ENCODE peak calls at places on chromosome 6, in nine cellular contexts. One of them, this sample, is unnamed.

GRCh38 chr6:136011475-136011874 is 160.0 kb downstream of the PDE7B start:
- DNase-seq in heart right ventricle: no peak
- DNase-seq in PC-9: no peak
- DNase-seq in neural progenitor cell: no peak
- DNase-seq in HCT116: no peak
- DNase-seq in colonic mucosa: no peak
- DNase-seq in PC-3: no peak
- DNase-seq in CD8-positive, alpha-beta T cell: no peak
- DNase-seq in testis: no peak
- DNase-seq in this sample: no peak

GRCh38 chr6:129032602-129033001 is 149.7 kb downstream of the LAMA2 start:
- DNase-seq in CD8-positive, alpha-beta T cell: no peak
- DNase-seq in testis: no peak
- DNase-seq in colonic mucosa: no peak
- DNase-seq in HCT116: no peak
- DNase-seq in neural progenitor cell: no peak
- DNase-seq in PC-9: no peak
- DNase-seq in PC-3: no peak
- DNase-seq in heart right ventricle: no peak
- DNase-seq in this sample: no peak

GRCh38 chr6:10136636-10137035 is 278.2 kb downstream of the TFAP2A start:
- DNase-seq in PC-9: no peak
- DNase-seq in HCT116: no peak
- DNase-seq in colonic mucosa: no peak
- DNase-seq in CD8-positive, alpha-beta T cell: no peak
- DNase-seq in testis: no peak
- DNase-seq in neural progenitor cell: no peak
- DNase-seq in PC-3: peak; percentile 25
- DNase-seq in heart right ventricle: no peak
- DNase-seq in this sample: no peak

GRCh38 chr6:130457605-130458004 is 91.8 kb downstream of the TMEM200A start:
- DNase-seq in heart right ventricle: no peak
- DNase-seq in PC-3: no peak
- DNase-seq in testis: no peak
- DNase-seq in PC-9: no peak
- DNase-seq in colonic mucosa: no peak
- DNase-seq in HCT116: no peak
- DNase-seq in neural progenitor cell: no peak
- DNase-seq in CD8-positive, alpha-beta T cell: no peak
- DNase-seq in this sample: no peak

GRCh38 chr6:43723737-43724295 is 36.2 kb upstream of the MRPS18A start:
- DNase-seq in PC-3: peak; percentile 91
- DNase-seq in colonic mucosa: peak; percentile 92
- DNase-seq in PC-9: peak; percentile 69
- DNase-seq in neural progenitor cell: peak; percentile 88
- DNase-seq in CD8-positive, alpha-beta T cell: peak; percentile 43
- DNase-seq in heart right ventricle: peak; percentile 60
- DNase-seq in testis: peak; percentile 71
- DNase-seq in HCT116: peak; percentile 79
- DNase-seq in this sample: peak; percentile 74

GRCh38 chr6:44224154-44224977 is 971 bp downstream of the SLC29A1 start:
- DNase-seq in testis: no peak
- DNase-seq in colonic mucosa: no peak
- DNase-seq in neural progenitor cell: no peak
- DNase-seq in PC-3: peak; percentile 44
- DNase-seq in heart right ventricle: no peak
- DNase-seq in PC-9: no peak
- DNase-seq in CD8-positive, alpha-beta T cell: no peak
- DNase-seq in HCT116: no peak
- DNase-seq in this sample: no peak

GRCh38 chr6:146931214-146931613 is 273.0 kb upstream of the STXBP5 start:
- DNase-seq in neural progenitor cell: no peak
- DNase-seq in colonic mucosa: no peak
- DNase-seq in PC-3: no peak
- DNase-seq in PC-9: no peak
- DNase-seq in HCT116: no peak
- DNase-seq in CD8-positive, alpha-beta T cell: no peak
- DNase-seq in testis: no peak
- DNase-seq in heart right ventricle: no peak
- DNase-seq in this sample: no peak

GRCh38 chr6:162151050-162151658 is 576.4 kb downstream of the PRKN start:
- DNase-seq in HCT116: no peak
- DNase-seq in neural progenitor cell: no peak
- DNase-seq in PC-3: no peak
- DNase-seq in testis: no peak
- DNase-seq in CD8-positive, alpha-beta T cell: no peak
- DNase-seq in PC-9: no peak
- DNase-seq in heart right ventricle: no peak
- DNase-seq in colonic mucosa: no peak
- DNase-seq in this sample: no peak

GRCh38 chr6:89351632-89352328 is 742 bp downstream of the UBE2J1 start:
- DNase-seq in PC-9: no peak
- DNase-seq in heart right ventricle: no peak
- DNase-seq in CD8-positive, alpha-beta T cell: no peak
- DNase-seq in colonic mucosa: no peak
- DNase-seq in testis: no peak
- DNase-seq in neural progenitor cell: no peak
- DNase-seq in PC-3: peak; percentile 22
- DNase-seq in HCT116: no peak
- DNase-seq in this sample: no peak

GRCh38 chr6:48766349-48766748 is 655.4 kb upstream of the PTCHD4 start:
- DNase-seq in neural progenitor cell: no peak
- DNase-seq in CD8-positive, alpha-beta T cell: no peak
- DNase-seq in colonic mucosa: peak; percentile 17
- DNase-seq in testis: no peak
- DNase-seq in PC-3: peak; percentile 93
- DNase-seq in HCT116: peak; percentile 79
- DNase-seq in heart right ventricle: no peak
- DNase-seq in PC-9: peak; percentile 16
- DNase-seq in this sample: no peak

GRCh38 chr6:24431045-24431451 is 28.3 kb downstream of the MRS2 start:
- DNase-seq in testis: peak; percentile 29
- DNase-seq in neural progenitor cell: peak; percentile 28
- DNase-seq in colonic mucosa: peak; percentile 28
- DNase-seq in heart right ventricle: no peak
- DNase-seq in PC-3: peak; percentile 74
- DNase-seq in HCT116: peak; percentile 38
- DNase-seq in CD8-positive, alpha-beta T cell: no peak
- DNase-seq in PC-9: peak; percentile 32
- DNase-seq in this sample: peak; percentile 41

GRCh38 chr6:80280258-80281010 is 174.0 kb downstream of the BCKDHB start:
- DNase-seq in testis: no peak
- DNase-seq in PC-3: peak; percentile 4
- DNase-seq in heart right ventricle: no peak
- DNase-seq in colonic mucosa: no peak
- DNase-seq in PC-9: peak; percentile 3
- DNase-seq in neural progenitor cell: no peak
- DNase-seq in CD8-positive, alpha-beta T cell: no peak
- DNase-seq in HCT116: no peak
- DNase-seq in this sample: no peak

GRCh38 chr6:31397901-31398300 is 5.5 kb upstream of the MICA start:
- DNase-seq in PC-3: no peak
- DNase-seq in colonic mucosa: no peak
- DNase-seq in heart right ventricle: no peak
- DNase-seq in HCT116: no peak
- DNase-seq in neural progenitor cell: no peak
- DNase-seq in testis: no peak
- DNase-seq in CD8-positive, alpha-beta T cell: no peak
- DNase-seq in PC-9: no peak
- DNase-seq in this sample: no peak

GRCh38 chr6:134175532-134176282 is 123.3 kb upstream of the SLC2A12 start:
- DNase-seq in testis: peak; percentile 67
- DNase-seq in colonic mucosa: peak; percentile 66
- DNase-seq in neural progenitor cell: peak; percentile 82
- DNase-seq in heart right ventricle: peak; percentile 82
- DNase-seq in HCT116: peak; percentile 29
- DNase-seq in CD8-positive, alpha-beta T cell: no peak
- DNase-seq in PC-3: peak; percentile 67
- DNase-seq in PC-9: peak; percentile 64
- DNase-seq in this sample: no peak

GRCh38 chr6:71887006-71887743 is 825 bp downstream of the RIMS1 start:
- DNase-seq in PC-3: no peak
- DNase-seq in HCT116: no peak
- DNase-seq in heart right ventricle: no peak
- DNase-seq in colonic mucosa: no peak
- DNase-seq in PC-9: no peak
- DNase-seq in CD8-positive, alpha-beta T cell: no peak
- DNase-seq in testis: no peak
- DNase-seq in neural progenitor cell: peak; percentile 37
- DNase-seq in this sample: no peak

GRCh38 chr6:168050225-168050796 is 28.7 kb downstream of the FRMD1 start:
- DNase-seq in CD8-positive, alpha-beta T cell: no peak
- DNase-seq in heart right ventricle: no peak
- DNase-seq in HCT116: no peak
- DNase-seq in PC-3: no peak
- DNase-seq in testis: peak; percentile 58
- DNase-seq in neural progenitor cell: no peak
- DNase-seq in colonic mucosa: no peak
- DNase-seq in PC-9: no peak
- DNase-seq in this sample: no peak
- H3K4me3 ChIP-seq in CD8-positive, alpha-beta T cell: no peak overlapping the region
- H3K4me3 ChIP-seq in heart right ventricle: no peak overlapping the region
- H3K4me3 ChIP-seq in HCT116: no peak overlapping the region
- H3K4me3 ChIP-seq in PC-3: no peak overlapping the region
- H3K4me3 ChIP-seq in testis: no peak overlapping the region
- H3K4me3 ChIP-seq in neural progenitor cell: no peak overlapping the region
- H3K4me3 ChIP-seq in colonic mucosa: no peak overlapping the region
- H3K4me3 ChIP-seq in PC-9: no peak overlapping the region
- H3K4me3 ChIP-seq in this sample: no peak overlapping the region

GRCh38 chr6:137492771-137493217 is 1.4 kb downstream of the OLIG3 start:
- DNase-seq in PC-9: no peak
- DNase-seq in HCT116: no peak
- DNase-seq in heart right ventricle: no peak
- DNase-seq in testis: no peak
- DNase-seq in PC-3: no peak
- DNase-seq in colonic mucosa: no peak
- DNase-seq in CD8-positive, alpha-beta T cell: no peak
- DNase-seq in neural progenitor cell: no peak
- DNase-seq in this sample: no peak

GRCh38 chr6:137494967-137495595 is 887 bp upstream of the OLIG3 start:
- DNase-seq in PC-9: no peak
- DNase-seq in CD8-positive, alpha-beta T cell: no peak
- DNase-seq in testis: no peak
- DNase-seq in neural progenitor cell: peak; percentile 72
- DNase-seq in HCT116: no peak
- DNase-seq in heart right ventricle: no peak
- DNase-seq in PC-3: no peak
- DNase-seq in colonic mucosa: no peak
- DNase-seq in this sample: no peak

GRCh38 chr6:137493218-137494038 is 766 bp downstream of the OLIG3 start:
- DNase-seq in HCT116: no peak
- DNase-seq in PC-9: no peak
- DNase-seq in heart right ventricle: no peak
- DNase-seq in PC-3: no peak
- DNase-seq in CD8-positive, alpha-beta T cell: no peak
- DNase-seq in testis: no peak
- DNase-seq in neural progenitor cell: peak; percentile 68
- DNase-seq in colonic mucosa: peak; percentile 41
- DNase-seq in this sample: no peak

GRCh38 chr6:137495652-137496391 is 1.6 kb upstream of the OLIG3 start:
- DNase-seq in neural progenitor cell: peak; percentile 88
- DNase-seq in PC-9: no peak
- DNase-seq in CD8-positive, alpha-beta T cell: no peak
- DNase-seq in testis: no peak
- DNase-seq in heart right ventricle: no peak
- DNase-seq in colonic mucosa: no peak
- DNase-seq in HCT116: no peak
- DNase-seq in PC-3: no peak
- DNase-seq in this sample: no peak

DNA sequence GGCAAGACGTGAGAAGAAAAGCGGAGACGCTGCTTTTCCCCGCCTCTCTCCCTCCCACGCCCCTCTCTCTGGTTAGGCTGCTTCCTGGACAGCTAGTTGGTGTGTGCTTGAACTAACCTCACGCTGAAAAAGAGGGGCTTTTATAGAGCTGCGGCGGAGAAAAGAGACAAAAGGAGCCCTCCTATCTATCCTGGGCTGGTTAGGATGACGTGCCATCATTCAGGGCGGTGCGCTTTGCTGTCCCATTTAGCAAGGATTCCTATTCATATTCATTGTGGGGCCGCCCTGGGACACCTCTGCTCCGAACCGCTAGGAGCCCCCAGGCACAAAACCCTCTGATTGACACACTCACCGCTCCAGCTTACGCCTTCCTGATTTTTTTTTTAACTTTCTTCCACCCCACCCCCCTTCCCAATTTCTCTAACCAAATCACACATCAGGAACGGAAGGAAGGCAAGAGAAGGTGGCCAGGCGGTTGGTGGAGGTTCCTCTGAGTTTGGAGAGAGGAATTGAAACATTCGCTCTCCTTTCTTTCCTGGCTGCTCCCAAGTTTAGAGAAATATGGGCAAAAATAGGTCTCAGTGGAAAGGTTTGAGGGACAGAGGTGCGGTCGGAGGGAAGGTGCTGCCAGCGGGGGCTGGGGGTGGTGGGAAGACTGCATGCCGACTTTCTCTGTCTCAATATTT is at the start of gene OLIG3:
- DNase-seq in CD8-positive, alpha-beta T cell: no peak
- DNase-seq in heart right ventricle: no peak
- DNase-seq in testis: no peak
- DNase-seq in neural progenitor cell: peak; percentile 72
- DNase-seq in colonic mucosa: no peak
- DNase-seq in PC-3: no peak
- DNase-seq in HCT116: no peak
- DNase-seq in PC-9: no peak
- DNase-seq in this sample: no peak
- H3K27me3 ChIP-seq in CD8-positive, alpha-beta T cell: peaks cover 83% of the 10 kb centered on the region
- H3K27me3 ChIP-seq in heart right ventricle: peaks cover 100% of the 10 kb centered on the region
- H3K27me3 ChIP-seq in testis: no peaks in the 10 kb centered on the region
- H3K27me3 ChIP-seq in neural progenitor cell: peaks cover 100% of the 10 kb centered on the region
- H3K27me3 ChIP-seq in colonic mucosa: peaks cover 99% of the 10 kb centered on the region
- H3K27me3 ChIP-seq in PC-3: peaks cover 49% of the 10 kb centered on the region
- H3K27me3 ChIP-seq in HCT116: peaks cover 8% of the 10 kb centered on the region
- H3K27me3 ChIP-seq in PC-9: no peaks in the 10 kb centered on the region
- H3K27me3 ChIP-seq in this sample: peaks cover 82% of the 10 kb centered on the region

DNA sequence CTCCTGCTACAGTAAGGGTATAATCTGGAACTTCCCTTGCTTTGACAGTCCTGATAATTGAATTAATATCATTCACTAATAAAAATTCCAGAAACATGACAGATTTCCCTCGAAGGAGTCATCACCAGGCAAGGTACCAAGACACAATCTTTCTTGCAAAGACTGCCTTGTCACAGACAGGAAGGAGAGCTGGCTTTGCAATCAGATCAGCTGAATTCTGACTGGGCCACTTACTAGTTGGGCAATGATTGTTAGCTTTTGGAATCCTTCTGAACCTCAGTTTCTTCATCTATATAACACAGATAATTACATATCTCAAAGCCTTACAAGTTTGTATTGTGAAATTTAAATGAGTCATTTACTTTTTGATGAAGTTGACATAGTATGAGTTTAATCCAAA is 344.2 kb downstream of the RFPL4B start:
- DNase-seq in colonic mucosa: no peak
- DNase-seq in CD8-positive, alpha-beta T cell: no peak
- DNase-seq in PC-3: peak; percentile 92
- DNase-seq in neural progenitor cell: no peak
- DNase-seq in HCT116: peak; percentile 10
- DNase-seq in heart right ventricle: no peak
- DNase-seq in PC-9: no peak
- DNase-seq in testis: no peak
- DNase-seq in this sample: no peak
- H3K4me3 ChIP-seq in colonic mucosa: no peak overlapping the region
- H3K4me3 ChIP-seq in CD8-positive, alpha-beta T cell: no peak overlapping the region
- H3K4me3 ChIP-seq in PC-3: no peak overlapping the region
- H3K4me3 ChIP-seq in neural progenitor cell: no peak overlapping the region
- H3K4me3 ChIP-seq in HCT116: no peak overlapping the region
- H3K4me3 ChIP-seq in heart right ventricle: no peak overlapping the region
- H3K4me3 ChIP-seq in PC-9: no peak overlapping the region
- H3K4me3 ChIP-seq in testis: no peak overlapping the region
- H3K4me3 ChIP-seq in this sample: no peak overlapping the region

GRCh38 chr6:13923527-13924145 is 1.1 kb upstream of the RNF182 start:
- DNase-seq in PC-9: no peak
- DNase-seq in PC-3: peak; percentile 64
- DNase-seq in CD8-positive, alpha-beta T cell: no peak
- DNase-seq in testis: no peak
- DNase-seq in HCT116: no peak
- DNase-seq in colonic mucosa: no peak
- DNase-seq in neural progenitor cell: no peak
- DNase-seq in heart right ventricle: no peak
- DNase-seq in this sample: no peak
- H3K27me3 ChIP-seq in PC-9: no peaks in the 10 kb centered on the region
- H3K27me3 ChIP-seq in PC-3: no peaks in the 10 kb centered on the region
- H3K27me3 ChIP-seq in CD8-positive, alpha-beta T cell: peaks cover 27% of the 10 kb centered on the region
- H3K27me3 ChIP-seq in testis: no peaks in the 10 kb centered on the region
- H3K27me3 ChIP-seq in HCT116: no peaks in the 10 kb centered on the region
- H3K27me3 ChIP-seq in colonic mucosa: peaks cover 54% of the 10 kb centered on the region
- H3K27me3 ChIP-seq in neural progenitor cell: peaks cover 42% of the 10 kb centered on the region
- H3K27me3 ChIP-seq in heart right ventricle: peaks cover 89% of the 10 kb centered on the region
- H3K27me3 ChIP-seq in this sample: peaks cover 3% of the 10 kb centered on the region